ENCODE peak calls at places on chromosome 6, in four cellular contexts. Q is K562, U is HepG2, R is SK-N-SH. N is an unnamed sample.

GRCh38 chr6:145247677-145248419 is 487.5 kb downstream of the EPM2A start:
- DNase-seq in R (no peak), U (no peak), Q (no peak), N (no peak)

GRCh38 chr6:11964101-11964500 is 48.0 kb upstream of the HIVEP1 start:
- DNase-seq in U (no peak), Q (no peak), R (no peak), N (no peak)

GRCh38 chr6:104411302-104411701 is 448.4 kb downstream of the HACE1 start:
- DNase-seq in U (no peak), Q (no peak), R (no peak), N (no peak)

GRCh38 chr6:159130846-159131245 is 38.4 kb upstream of the FNDC1 start:
- DNase-seq in Q (no peak), U (no peak), R (no peak), N (no peak)

GRCh38 chr6:48917233-48917632 is 545.8 kb downstream of the MMUT start:
- DNase-seq in Q (no peak), R (no peak), U (no peak), N (no peak)

GRCh38 chr6:151213352-151213751 is 26.4 kb upstream of the AKAP12 start:
- DNase-seq in U (no peak), Q (no peak), R (no peak), N (no peak)

GRCh38 chr6:127879685-127880084 is 21.2 kb downstream of the THEMIS start:
- DNase-seq in U (no peak), R (no peak), Q (no peak), N (peak)

GRCh38 chr6:83378621-83379388 is 52.0 kb downstream of the ME1 start:
- DNase-seq in Q (no peak), R (no peak), U (no peak), N (no peak)

GRCh38 chr6:101429291-101429690 is 35.8 kb downstream of the GRIK2 start:
- DNase-seq in U (no peak), Q (no peak), R (no peak), N (no peak)

GRCh38 chr6:45655630-45656422 is 278.1 kb upstream of the SUPT3H start:
- DNase-seq in Q (no peak), U (no peak), R (no peak), N (no peak)

GRCh38 chr6:34027445-34027936 is 118.4 kb downstream of the GRM4 start:
- DNase-seq in R (peak), Q (peak), U (peak), N (peak)

GRCh38 chr6:133892444-133893323 is 3.8 kb downstream of the TCF21 start:
- DNase-seq in Q (no peak), R (peak), U (no peak), N (peak)
- TF ChIP-seq USF2 in Q (no peak), R (no peak), U (no peak), N (no peak)

GRCh38 chr6:8400663-8401062 is 34.7 kb downstream of the SLC35B3 start:
- DNase-seq in Q (no peak), R (no peak), U (no peak), N (no peak)

DNA sequence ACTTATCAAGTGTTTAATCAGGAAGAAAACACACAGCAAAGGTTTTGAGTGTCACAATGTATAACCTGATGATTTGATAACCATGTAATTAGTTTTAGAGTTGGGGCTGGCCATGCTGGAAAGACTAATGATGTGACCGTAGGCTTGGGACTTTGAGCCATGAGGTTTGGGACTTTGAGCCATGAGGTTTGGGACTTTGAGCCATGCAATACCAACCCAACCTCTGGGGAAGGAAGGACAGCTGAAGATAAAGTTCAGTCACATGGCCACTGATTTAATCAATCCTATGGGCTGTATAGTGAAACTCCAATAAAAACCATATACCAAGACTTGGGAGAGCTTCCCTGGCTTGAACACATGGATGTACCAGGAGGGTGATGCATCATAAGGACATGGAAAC is 32.8 kb downstream of the SLC35B3 start:
- DNase-seq in U (no peak), R (no peak), Q (no peak), N (no peak)
- TF ChIP-seq FOXJ3 in U (no peak), R (no peak), Q (no peak), N (no peak)

GRCh38 chr6:107244742-107245470 is 129.6 kb upstream of the BEND3 start:
- DNase-seq in U (no peak), R (peak), Q (no peak), N (no peak)
- TF ChIP-seq MAX in U (no peak), R (no peak), Q (no peak), N (no peak)

GRCh38 chr6:21354805-21355238 is 238.7 kb upstream of the SOX4 start:
- DNase-seq in Q (no peak), U (peak), R (no peak), N (no peak)
- TF ChIP-seq USF2 in Q (no peak), U (no peak), R (no peak), N (no peak)